ENCODE peak calls at places on chromosomes 12 and 14, in ten cellular contexts. One of them, this sample, is unnamed.

GRCh38 chr12:110223777-110224378 is 57.2 kb upstream of the ATP2A2 start:
- DNase-seq in A549: peak; percentile 73
- DNase-seq in transverse colon: no peak
- DNase-seq in testis: no peak
- DNase-seq in uterus: no peak
- DNase-seq in fibroblast of lung: peak; percentile 83
- DNase-seq in Peyer's patch: no peak
- DNase-seq in effector memory CD4-positive, alpha-beta T cell: no peak
- DNase-seq in tibial artery: no peak
- DNase-seq in HepG2: no peak
- DNase-seq in this sample: no peak

GRCh38 chr12:94139816-94140215 is 8.6 kb upstream of the PLXNC1 start:
- DNase-seq in A549: no peak
- DNase-seq in transverse colon: no peak
- DNase-seq in testis: no peak
- DNase-seq in uterus: no peak
- DNase-seq in fibroblast of lung: no peak
- DNase-seq in Peyer's patch: no peak
- DNase-seq in effector memory CD4-positive, alpha-beta T cell: no peak
- DNase-seq in tibial artery: no peak
- DNase-seq in HepG2: no peak
- DNase-seq in this sample: no peak

GRCh38 chr14:78767436-78767835 is 597.3 kb downstream of the NRXN3 start:
- DNase-seq in A549: no peak
- DNase-seq in transverse colon: no peak
- DNase-seq in testis: no peak
- DNase-seq in uterus: no peak
- DNase-seq in fibroblast of lung: peak; percentile 46
- DNase-seq in Peyer's patch: no peak
- DNase-seq in effector memory CD4-positive, alpha-beta T cell: no peak
- DNase-seq in tibial artery: no peak
- DNase-seq in HepG2: no peak
- DNase-seq in this sample: no peak

GRCh38 chr14:95313246-95313645 is 6.5 kb downstream of the CLMN start:
- DNase-seq in A549: no peak
- DNase-seq in transverse colon: no peak
- DNase-seq in testis: no peak
- DNase-seq in uterus: no peak
- DNase-seq in fibroblast of lung: no peak
- DNase-seq in Peyer's patch: no peak
- DNase-seq in effector memory CD4-positive, alpha-beta T cell: no peak
- DNase-seq in tibial artery: no peak
- DNase-seq in HepG2: no peak
- DNase-seq in this sample: no peak

GRCh38 chr12:45912774-45913173 is 77.6 kb downstream of the SCAF11 start:
- DNase-seq in A549: no peak
- DNase-seq in transverse colon: no peak
- DNase-seq in testis: no peak
- DNase-seq in uterus: no peak
- DNase-seq in fibroblast of lung: no peak
- DNase-seq in Peyer's patch: no peak
- DNase-seq in effector memory CD4-positive, alpha-beta T cell: no peak
- DNase-seq in tibial artery: no peak
- DNase-seq in HepG2: no peak
- DNase-seq in this sample: no peak

GRCh38 chr12:114272071-114272470 is 133.9 kb downstream of the TBX5 start:
- DNase-seq in A549: no peak
- DNase-seq in transverse colon: no peak
- DNase-seq in testis: no peak
- DNase-seq in uterus: no peak
- DNase-seq in fibroblast of lung: no peak
- DNase-seq in Peyer's patch: no peak
- DNase-seq in effector memory CD4-positive, alpha-beta T cell: no peak
- DNase-seq in tibial artery: no peak
- DNase-seq in HepG2: no peak
- DNase-seq in this sample: no peak

GRCh38 chr14:78164226-78164853 is 5.8 kb upstream of the NRXN3 start:
- DNase-seq in A549: peak; percentile 60
- DNase-seq in transverse colon: peak; percentile 31
- DNase-seq in testis: peak; percentile 65
- DNase-seq in uterus: no peak
- DNase-seq in fibroblast of lung: no peak
- DNase-seq in Peyer's patch: no peak
- DNase-seq in effector memory CD4-positive, alpha-beta T cell: no peak
- DNase-seq in tibial artery: no peak
- DNase-seq in HepG2: peak; percentile 15
- DNase-seq in this sample: peak; percentile 48

GRCh38 chr12:46377678-46378077 is 5.1 kb upstream of the SLC38A2 start:
- DNase-seq in A549: no peak
- DNase-seq in transverse colon: no peak
- DNase-seq in testis: no peak
- DNase-seq in uterus: no peak
- DNase-seq in fibroblast of lung: peak; percentile 59
- DNase-seq in Peyer's patch: no peak
- DNase-seq in effector memory CD4-positive, alpha-beta T cell: no peak
- DNase-seq in tibial artery: no peak
- DNase-seq in HepG2: no peak
- DNase-seq in this sample: no peak

GRCh38 chr14:102544745-102545460 is 35.3 kb upstream of the ANKRD9 start:
- DNase-seq in A549: no peak
- DNase-seq in transverse colon: peak; percentile 78
- DNase-seq in testis: no peak
- DNase-seq in uterus: no peak
- DNase-seq in fibroblast of lung: no peak
- DNase-seq in Peyer's patch: peak; percentile 90
- DNase-seq in effector memory CD4-positive, alpha-beta T cell: no peak
- DNase-seq in tibial artery: no peak
- DNase-seq in HepG2: peak; percentile 82
- DNase-seq in this sample: peak; percentile 75

GRCh38 chr14:102547067-102547466 is 37.5 kb upstream of the ANKRD9 start:
- DNase-seq in A549: no peak
- DNase-seq in transverse colon: no peak
- DNase-seq in testis: no peak
- DNase-seq in uterus: no peak
- DNase-seq in fibroblast of lung: no peak
- DNase-seq in Peyer's patch: no peak
- DNase-seq in effector memory CD4-positive, alpha-beta T cell: no peak
- DNase-seq in tibial artery: no peak
- DNase-seq in HepG2: no peak
- DNase-seq in this sample: no peak

GRCh38 chr14:102545461-102546265 is 36.1 kb upstream of the ANKRD9 start:
- DNase-seq in A549: no peak
- DNase-seq in transverse colon: no peak
- DNase-seq in testis: peak; percentile 42
- DNase-seq in uterus: no peak
- DNase-seq in fibroblast of lung: no peak
- DNase-seq in Peyer's patch: peak; percentile 72
- DNase-seq in effector memory CD4-positive, alpha-beta T cell: no peak
- DNase-seq in tibial artery: no peak
- DNase-seq in HepG2: peak; percentile 63
- DNase-seq in this sample: no peak

GRCh38 chr14:102541771-102542170 is 32.2 kb upstream of the ANKRD9 start:
- DNase-seq in A549: no peak
- DNase-seq in transverse colon: no peak
- DNase-seq in testis: no peak
- DNase-seq in uterus: no peak
- DNase-seq in fibroblast of lung: no peak
- DNase-seq in Peyer's patch: no peak
- DNase-seq in effector memory CD4-positive, alpha-beta T cell: no peak
- DNase-seq in tibial artery: no peak
- DNase-seq in HepG2: no peak
- DNase-seq in this sample: no peak

DNA sequence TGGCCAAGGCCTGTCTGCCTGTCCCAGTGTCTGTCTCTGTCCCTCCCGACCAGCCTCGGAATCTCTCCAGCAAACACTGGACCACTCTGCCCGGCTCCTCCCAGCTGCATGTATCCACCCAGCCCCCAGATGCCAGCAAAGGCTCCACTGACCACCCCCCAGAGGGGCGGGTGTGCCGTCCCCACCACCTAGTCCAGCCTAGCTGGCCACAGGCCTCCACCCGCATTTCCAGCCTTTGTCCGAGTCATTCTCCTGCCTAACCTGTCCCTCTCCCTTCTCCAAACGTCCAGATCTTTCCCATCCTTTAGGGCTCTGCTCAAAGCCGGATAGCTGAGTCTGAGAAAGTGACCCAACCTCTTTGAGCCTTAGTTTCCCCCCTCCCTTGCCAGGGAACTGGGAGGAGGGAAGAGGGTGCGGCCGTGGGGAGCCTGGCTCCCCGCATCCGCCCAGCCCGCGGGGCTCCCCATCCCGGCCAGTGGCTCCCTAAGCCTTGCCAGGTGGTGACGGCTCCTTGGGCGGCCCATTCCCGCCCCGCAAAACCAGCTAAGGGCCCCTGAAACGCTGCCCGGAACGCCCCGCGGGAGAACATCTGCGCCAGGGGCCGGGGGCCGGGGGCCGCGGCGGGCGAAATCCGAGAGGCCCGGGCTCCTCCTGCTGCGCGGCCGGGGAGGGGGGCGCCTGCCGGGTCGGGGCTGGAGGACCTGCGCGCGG is 34.6 kb upstream of the ANKRD9 start:
- DNase-seq in A549: no peak
- DNase-seq in transverse colon: no peak
- DNase-seq in testis: no peak
- DNase-seq in uterus: no peak
- DNase-seq in fibroblast of lung: no peak
- DNase-seq in Peyer's patch: no peak
- DNase-seq in effector memory CD4-positive, alpha-beta T cell: no peak
- DNase-seq in tibial artery: no peak
- DNase-seq in HepG2: peak; percentile 59
- DNase-seq in this sample: no peak
- H3K27ac ChIP-seq in A549: peak overlapping the region; percentile 53
- H3K27ac ChIP-seq in transverse colon: peak overlapping the region; percentile 45
- H3K27ac ChIP-seq in testis: peak overlapping the region; percentile 16
- H3K27ac ChIP-seq in uterus: no peak overlapping the region
- H3K27ac ChIP-seq in fibroblast of lung: no peak overlapping the region
- H3K27ac ChIP-seq in Peyer's patch: no peak overlapping the region
- H3K27ac ChIP-seq in effector memory CD4-positive, alpha-beta T cell: no peak overlapping the region
- H3K27ac ChIP-seq in tibial artery: no peak overlapping the region
- H3K27ac ChIP-seq in HepG2: peak overlapping the region; percentile 93
- H3K27ac ChIP-seq in this sample: no peak overlapping the region

DNA sequence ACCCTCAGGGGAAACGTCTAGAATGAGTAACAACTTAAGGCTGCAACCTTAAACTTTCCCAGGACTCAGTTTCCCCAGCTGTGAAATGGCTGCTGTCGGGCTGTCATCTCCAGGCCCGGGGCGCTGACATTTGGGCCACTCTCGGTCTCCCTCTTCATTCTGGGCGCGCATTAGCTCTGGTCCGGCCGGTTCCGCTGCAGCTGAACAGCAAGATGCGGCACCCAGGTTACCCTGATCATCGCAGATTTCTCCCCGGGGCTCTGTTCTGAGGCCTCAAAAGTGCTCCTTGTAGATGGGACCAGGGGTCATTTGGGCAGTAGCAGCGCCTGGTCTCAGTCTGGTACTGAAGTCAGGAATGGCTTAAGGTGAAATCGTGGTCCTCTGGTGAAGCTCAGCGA is 890 bp upstream of the BCL7A start:
- DNase-seq in A549: no peak
- DNase-seq in transverse colon: no peak
- DNase-seq in testis: no peak
- DNase-seq in uterus: no peak
- DNase-seq in fibroblast of lung: no peak
- DNase-seq in Peyer's patch: no peak
- DNase-seq in effector memory CD4-positive, alpha-beta T cell: no peak
- DNase-seq in tibial artery: no peak
- DNase-seq in HepG2: no peak
- DNase-seq in this sample: no peak
- H3K4me3 ChIP-seq in A549: peak overlapping the region; percentile 83
- H3K4me3 ChIP-seq in transverse colon: peak overlapping the region; percentile 72
- H3K4me3 ChIP-seq in testis: peak overlapping the region; percentile 64
- H3K4me3 ChIP-seq in uterus: peak overlapping the region; percentile 78
- H3K4me3 ChIP-seq in fibroblast of lung: peak overlapping the region; percentile 59
- H3K4me3 ChIP-seq in Peyer's patch: no peak overlapping the region
- H3K4me3 ChIP-seq in effector memory CD4-positive, alpha-beta T cell: peak overlapping the region; percentile 64
- H3K4me3 ChIP-seq in tibial artery: peak overlapping the region; percentile 82
- H3K4me3 ChIP-seq in HepG2: peak overlapping the region; percentile 64
- H3K4me3 ChIP-seq in this sample: no peak overlapping the region

GRCh38 chr12:30794591-30795409 is 40.0 kb upstream of the CAPRIN2 start:
- DNase-seq in A549: peak; percentile 86
- DNase-seq in transverse colon: no peak
- DNase-seq in testis: no peak
- DNase-seq in uterus: no peak
- DNase-seq in fibroblast of lung: peak; percentile 98
- DNase-seq in Peyer's patch: no peak
- DNase-seq in effector memory CD4-positive, alpha-beta T cell: no peak
- DNase-seq in tibial artery: peak; percentile 25
- DNase-seq in HepG2: peak; percentile 67
- DNase-seq in this sample: no peak
- H3K27ac ChIP-seq in A549: peak overlapping the region; percentile 100
- H3K27ac ChIP-seq in transverse colon: no peak overlapping the region
- H3K27ac ChIP-seq in testis: no peak overlapping the region
- H3K27ac ChIP-seq in uterus: peak overlapping the region; percentile 34
- H3K27ac ChIP-seq in fibroblast of lung: peak overlapping the region; percentile 85
- H3K27ac ChIP-seq in Peyer's patch: no peak overlapping the region
- H3K27ac ChIP-seq in effector memory CD4-positive, alpha-beta T cell: no peak overlapping the region
- H3K27ac ChIP-seq in tibial artery: peak overlapping the region; percentile 58
- H3K27ac ChIP-seq in HepG2: no peak overlapping the region
- H3K27ac ChIP-seq in this sample: no peak overlapping the region

GRCh38 chr12:57128519-57129247 is 400 bp downstream of the LRP1 start:
- DNase-seq in A549: no peak
- DNase-seq in transverse colon: peak; percentile 19
- DNase-seq in testis: no peak
- DNase-seq in uterus: no peak
- DNase-seq in fibroblast of lung: no peak
- DNase-seq in Peyer's patch: no peak
- DNase-seq in effector memory CD4-positive, alpha-beta T cell: no peak
- DNase-seq in tibial artery: no peak
- DNase-seq in HepG2: no peak
- DNase-seq in this sample: peak; percentile 31

GRCh38 chr12:57126061-57126460 is 2.2 kb upstream of the LRP1 start:
- DNase-seq in A549: no peak
- DNase-seq in transverse colon: peak; percentile 7
- DNase-seq in testis: no peak
- DNase-seq in uterus: no peak
- DNase-seq in fibroblast of lung: no peak
- DNase-seq in Peyer's patch: no peak
- DNase-seq in effector memory CD4-positive, alpha-beta T cell: no peak
- DNase-seq in tibial artery: no peak
- DNase-seq in HepG2: no peak
- DNase-seq in this sample: peak; percentile 18

GRCh38 chr12:57127710-57128518 is at the start of gene LRP1:
- DNase-seq in A549: peak; percentile 89
- DNase-seq in transverse colon: peak; percentile 88
- DNase-seq in testis: peak; percentile 89
- DNase-seq in uterus: peak; percentile 90
- DNase-seq in fibroblast of lung: peak; percentile 80
- DNase-seq in Peyer's patch: peak; percentile 87
- DNase-seq in effector memory CD4-positive, alpha-beta T cell: peak; percentile 68
- DNase-seq in tibial artery: peak; percentile 89
- DNase-seq in HepG2: peak; percentile 76
- DNase-seq in this sample: peak; percentile 89

GRCh38 chr12:57127101-57127709 is 1.1 kb upstream of the LRP1 start:
- DNase-seq in A549: peak; percentile 70
- DNase-seq in transverse colon: peak; percentile 90
- DNase-seq in testis: peak; percentile 92
- DNase-seq in uterus: peak; percentile 72
- DNase-seq in fibroblast of lung: no peak
- DNase-seq in Peyer's patch: peak; percentile 92
- DNase-seq in effector memory CD4-positive, alpha-beta T cell: peak; percentile 9
- DNase-seq in tibial artery: peak; percentile 86
- DNase-seq in HepG2: peak; percentile 84
- DNase-seq in this sample: peak; percentile 94

DNA sequence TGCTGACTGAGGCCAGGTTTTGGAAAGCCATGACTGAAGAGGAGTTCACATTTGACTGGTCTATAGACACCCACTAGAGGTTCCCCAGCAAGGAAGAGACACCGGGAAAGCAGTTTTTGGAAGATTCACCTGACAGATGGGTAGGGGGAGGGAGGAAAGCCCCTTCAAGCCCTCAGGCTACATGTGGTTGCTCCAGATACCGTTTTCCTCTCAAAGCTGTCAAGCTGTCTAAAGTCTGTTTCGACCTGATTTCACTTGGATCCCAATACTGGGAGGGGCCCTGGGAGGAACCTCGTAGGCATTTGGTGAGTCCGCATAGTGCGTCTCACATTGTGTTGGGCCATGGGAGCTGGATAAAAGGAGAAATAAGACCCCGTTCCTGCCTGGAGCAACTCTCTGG is 1.7 kb upstream of the LRP1 start:
- DNase-seq in A549: no peak
- DNase-seq in transverse colon: peak; percentile 15
- DNase-seq in testis: no peak
- DNase-seq in uterus: no peak
- DNase-seq in fibroblast of lung: no peak
- DNase-seq in Peyer's patch: no peak
- DNase-seq in effector memory CD4-positive, alpha-beta T cell: no peak
- DNase-seq in tibial artery: no peak
- DNase-seq in HepG2: no peak
- DNase-seq in this sample: peak; percentile 36
- H3K4me3 ChIP-seq in A549: no peak overlapping the region
- H3K4me3 ChIP-seq in transverse colon: no peak overlapping the region
- H3K4me3 ChIP-seq in testis: no peak overlapping the region
- H3K4me3 ChIP-seq in uterus: no peak overlapping the region
- H3K4me3 ChIP-seq in fibroblast of lung: no peak overlapping the region
- H3K4me3 ChIP-seq in Peyer's patch: no peak overlapping the region
- H3K4me3 ChIP-seq in effector memory CD4-positive, alpha-beta T cell: no peak overlapping the region
- H3K4me3 ChIP-seq in tibial artery: peak overlapping the region; percentile 96
- H3K4me3 ChIP-seq in HepG2: peak overlapping the region; percentile 88
- H3K4me3 ChIP-seq in this sample: no peak overlapping the region